ENCODE peak calls at places on chromosome 4, in six cellular contexts. One of them, this sample, is unnamed.

GRCh38 chr4:125303821-125304220 is 10.9 kb upstream of the FAT4 start:
- DNase-seq in BJ: no peak
- DNase-seq in foreskin fibroblast: no peak
- DNase-seq in T-helper 22 cell: no peak
- DNase-seq in H9: no peak
- DNase-seq in LHCN-M2: no peak
- DNase-seq in this sample: no peak

GRCh38 chr4:128286474-128287158 is 997 bp downstream of the PGRMC2 start:
- DNase-seq in BJ: no peak
- DNase-seq in T-helper 22 cell: no peak
- DNase-seq in foreskin fibroblast: peak
- DNase-seq in H9: no peak
- DNase-seq in LHCN-M2: peak
- DNase-seq in this sample: no peak

GRCh38 chr4:112898357-112899141 is 150.9 kb upstream of the ANK2 start:
- DNase-seq in LHCN-M2: peak
- DNase-seq in T-helper 22 cell: no peak
- DNase-seq in H9: no peak
- DNase-seq in BJ: no peak
- DNase-seq in foreskin fibroblast: no peak
- DNase-seq in this sample: no peak

GRCh38 chr4:153114771-153115321 is 89.4 kb upstream of the TRIM2 start:
- DNase-seq in H9: no peak
- DNase-seq in LHCN-M2: peak
- DNase-seq in BJ: no peak
- DNase-seq in foreskin fibroblast: peak
- DNase-seq in T-helper 22 cell: peak
- DNase-seq in this sample: no peak

GRCh38 chr4:48673537-48673936 is 106.5 kb downstream of the FRYL start:
- DNase-seq in H9: no peak
- DNase-seq in foreskin fibroblast: no peak
- DNase-seq in BJ: no peak
- DNase-seq in T-helper 22 cell: no peak
- DNase-seq in LHCN-M2: no peak
- DNase-seq in this sample: no peak

GRCh38 chr4:108971473-108971872 is 208.6 kb upstream of the ETNPPL start:
- DNase-seq in LHCN-M2: no peak
- DNase-seq in H9: no peak
- DNase-seq in BJ: no peak
- DNase-seq in T-helper 22 cell: no peak
- DNase-seq in foreskin fibroblast: no peak
- DNase-seq in this sample: no peak

GRCh38 chr4:89157488-89158024 is 46.2 kb downstream of the TIGD2 start:
- DNase-seq in foreskin fibroblast: no peak
- DNase-seq in H9: no peak
- DNase-seq in LHCN-M2: no peak
- DNase-seq in BJ: no peak
- DNase-seq in T-helper 22 cell: no peak
- DNase-seq in this sample: no peak

GRCh38 chr4:7025040-7025602 is 18.1 kb upstream of the TADA2B start:
- DNase-seq in T-helper 22 cell: no peak
- DNase-seq in H9: no peak
- DNase-seq in BJ: no peak
- DNase-seq in foreskin fibroblast: no peak
- DNase-seq in LHCN-M2: no peak
- DNase-seq in this sample: no peak

GRCh38 chr4:4216668-4217067 is 10.1 kb downstream of the OTOP1 start:
- DNase-seq in BJ: peak
- DNase-seq in T-helper 22 cell: no peak
- DNase-seq in H9: peak
- DNase-seq in foreskin fibroblast: no peak
- DNase-seq in LHCN-M2: peak
- DNase-seq in this sample: no peak

GRCh38 chr4:38574559-38575333 is 89.3 kb upstream of the KLF3 start:
- DNase-seq in foreskin fibroblast: no peak
- DNase-seq in T-helper 22 cell: no peak
- DNase-seq in LHCN-M2: peak
- DNase-seq in H9: no peak
- DNase-seq in BJ: no peak
- DNase-seq in this sample: no peak

GRCh38 chr4:151331276-151332042 is 6.1 kb upstream of the SH3D19 start:
- DNase-seq in foreskin fibroblast: peak
- DNase-seq in BJ: no peak
- DNase-seq in LHCN-M2: no peak
- DNase-seq in H9: no peak
- DNase-seq in T-helper 22 cell: no peak
- DNase-seq in this sample: no peak

GRCh38 chr4:4866833-4867744 is 7.6 kb downstream of the MSX1 start:
- DNase-seq in LHCN-M2: no peak
- DNase-seq in BJ: no peak
- DNase-seq in T-helper 22 cell: no peak
- DNase-seq in foreskin fibroblast: no peak
- DNase-seq in H9: peak
- DNase-seq in this sample: no peak

GRCh38 chr4:80058740-80059139 is 14.3 kb downstream of the ANTXR2 start:
- DNase-seq in BJ: no peak
- DNase-seq in LHCN-M2: peak
- DNase-seq in foreskin fibroblast: no peak
- DNase-seq in T-helper 22 cell: peak
- DNase-seq in H9: no peak
- DNase-seq in this sample: no peak

GRCh38 chr4:175386776-175387507 is 425.1 kb downstream of the GPM6A start:
- DNase-seq in foreskin fibroblast: no peak
- DNase-seq in BJ: no peak
- DNase-seq in H9: peak
- DNase-seq in T-helper 22 cell: no peak
- DNase-seq in LHCN-M2: no peak
- DNase-seq in this sample: no peak

GRCh38 chr4:87497141-87497540 is 32.0 kb downstream of the SPARCL1 start:
- DNase-seq in H9: no peak
- DNase-seq in LHCN-M2: peak
- DNase-seq in foreskin fibroblast: no peak
- DNase-seq in T-helper 22 cell: no peak
- DNase-seq in BJ: no peak
- DNase-seq in this sample: no peak

GRCh38 chr4:43968041-43968440 is 480.6 kb downstream of the KCTD8 start:
- DNase-seq in T-helper 22 cell: no peak
- DNase-seq in LHCN-M2: no peak
- DNase-seq in foreskin fibroblast: no peak
- DNase-seq in BJ: no peak
- DNase-seq in H9: no peak
- DNase-seq in this sample: no peak

GRCh38 chr4:139656614-139657486 is 8.8 kb upstream of the MGST2 start:
- DNase-seq in foreskin fibroblast: peak
- DNase-seq in T-helper 22 cell: no peak
- DNase-seq in LHCN-M2: peak
- DNase-seq in BJ: no peak
- DNase-seq in H9: peak
- DNase-seq in this sample: peak

GRCh38 chr4:55931833-55932232 is 16.9 kb upstream of the CEP135 start:
- DNase-seq in BJ: no peak
- DNase-seq in T-helper 22 cell: no peak
- DNase-seq in LHCN-M2: peak
- DNase-seq in H9: no peak
- DNase-seq in foreskin fibroblast: peak
- DNase-seq in this sample: no peak

GRCh38 chr4:124636793-124637192 is 75.7 kb downstream of the ANKRD50 start:
- DNase-seq in H9: peak
- DNase-seq in T-helper 22 cell: no peak
- DNase-seq in LHCN-M2: no peak
- DNase-seq in BJ: no peak
- DNase-seq in foreskin fibroblast: peak
- DNase-seq in this sample: no peak

GRCh38 chr4:120694973-120695372 is 227.6 kb downstream of the PRDM5 start:
- DNase-seq in LHCN-M2: peak
- DNase-seq in H9: no peak
- DNase-seq in foreskin fibroblast: peak
- DNase-seq in T-helper 22 cell: no peak
- DNase-seq in BJ: no peak
- DNase-seq in this sample: no peak

GRCh38 chr4:3384771-3385701 is 56.7 kb upstream of the HGFAC start:
- DNase-seq in T-helper 22 cell: no peak
- DNase-seq in LHCN-M2: no peak
- DNase-seq in BJ: no peak
- DNase-seq in foreskin fibroblast: no peak
- DNase-seq in H9: no peak
- DNase-seq in this sample: peak

GRCh38 chr4:176230827-176231226 is 35.4 kb upstream of the SPATA4 start:
- DNase-seq in H9: no peak
- DNase-seq in T-helper 22 cell: no peak
- DNase-seq in foreskin fibroblast: no peak
- DNase-seq in BJ: no peak
- DNase-seq in LHCN-M2: no peak
- DNase-seq in this sample: no peak

GRCh38 chr4:185339941-185340340 is 55.8 kb downstream of the LRP2BP start:
- DNase-seq in T-helper 22 cell: no peak
- DNase-seq in H9: no peak
- DNase-seq in BJ: no peak
- DNase-seq in foreskin fibroblast: no peak
- DNase-seq in LHCN-M2: no peak
- DNase-seq in this sample: no peak

GRCh38 chr4:145843148-145843547 is 95.5 kb downstream of the ZNF827 start:
- DNase-seq in LHCN-M2: peak
- DNase-seq in BJ: peak
- DNase-seq in H9: no peak
- DNase-seq in T-helper 22 cell: no peak
- DNase-seq in foreskin fibroblast: peak
- DNase-seq in this sample: no peak

GRCh38 chr4:87057835-87058234 is 123.0 kb downstream of the AFF1 start:
- DNase-seq in T-helper 22 cell: no peak
- DNase-seq in BJ: no peak
- DNase-seq in foreskin fibroblast: peak
- DNase-seq in LHCN-M2: no peak
- DNase-seq in H9: no peak
- DNase-seq in this sample: no peak

GRCh38 chr4:148881860-148882643 is 439.8 kb upstream of the NR3C2 start:
- DNase-seq in BJ: no peak
- DNase-seq in T-helper 22 cell: no peak
- DNase-seq in H9: peak
- DNase-seq in foreskin fibroblast: no peak
- DNase-seq in LHCN-M2: no peak
- DNase-seq in this sample: no peak

GRCh38 chr4:165580379-165580905 is 201.6 kb downstream of the CPE start:
- DNase-seq in T-helper 22 cell: no peak
- DNase-seq in foreskin fibroblast: peak
- DNase-seq in LHCN-M2: peak
- DNase-seq in H9: no peak
- DNase-seq in BJ: peak
- DNase-seq in this sample: peak

GRCh38 chr4:26867914-26868684 is 7.5 kb downstream of the STIM2 start:
- DNase-seq in H9: no peak
- DNase-seq in foreskin fibroblast: no peak
- DNase-seq in BJ: no peak
- DNase-seq in LHCN-M2: no peak
- DNase-seq in T-helper 22 cell: no peak
- DNase-seq in this sample: no peak

GRCh38 chr4:56840559-56840958 is 19.1 kb upstream of the SPINK2 start:
- DNase-seq in BJ: no peak
- DNase-seq in foreskin fibroblast: no peak
- DNase-seq in LHCN-M2: no peak
- DNase-seq in T-helper 22 cell: no peak
- DNase-seq in H9: no peak
- DNase-seq in this sample: no peak

GRCh38 chr4:113452868-113453620 is 308.5 kb downstream of the CAMK2D start:
- DNase-seq in BJ: no peak
- DNase-seq in H9: peak
- DNase-seq in foreskin fibroblast: peak
- DNase-seq in LHCN-M2: peak
- DNase-seq in T-helper 22 cell: no peak
- DNase-seq in this sample: no peak

GRCh38 chr4:20127626-20128025 is 124.1 kb upstream of the SLIT2 start:
- DNase-seq in BJ: no peak
- DNase-seq in foreskin fibroblast: peak
- DNase-seq in T-helper 22 cell: no peak
- DNase-seq in H9: no peak
- DNase-seq in LHCN-M2: no peak
- DNase-seq in this sample: no peak

GRCh38 chr4:85741921-85742591 is 267.1 kb downstream of the ARHGAP24 start:
- DNase-seq in T-helper 22 cell: no peak
- DNase-seq in H9: no peak
- DNase-seq in LHCN-M2: peak
- DNase-seq in BJ: no peak
- DNase-seq in foreskin fibroblast: no peak
- DNase-seq in this sample: peak

GRCh38 chr4:90127706-90128345 is 632 bp downstream of the CCSER1 start:
- DNase-seq in foreskin fibroblast: no peak
- DNase-seq in BJ: no peak
- DNase-seq in H9: no peak
- DNase-seq in LHCN-M2: no peak
- DNase-seq in T-helper 22 cell: no peak
- DNase-seq in this sample: no peak

This sample was measured in tibial artery.